ENCODE peak calls at places on chromosome 6, in eight cellular contexts. M is endothelial cell, A is astrocyte of the spinal cord, Z is HCT116, E is GM10248, K is heart left ventricle, N is glutamatergic neuron, G is choroid plexus epithelial cell. H is an unnamed sample.

GRCh38 chr6:52416629-52417151 is 3.5 kb upstream of the EFHC1 start:
- DNase-seq in M (peak; percentile 60), A (peak; percentile 71), Z (peak; percentile 77), E (peak; percentile 53), K (peak; percentile 26), N (no peak), G (peak; percentile 72), H (peak; percentile 53)

GRCh38 chr6:110180228-110181008 is at the start of gene CDC40:
- DNase-seq in M (peak; percentile 43), A (no peak), Z (no peak), E (peak; percentile 67), K (peak; percentile 62), N (peak; percentile 50), G (no peak), H (no peak)

GRCh38 chr6:130870179-130870881 is 43.1 kb downstream of the SMLR1 start:
- DNase-seq in M (no peak), A (no peak), Z (no peak), E (no peak), K (no peak), N (no peak), G (no peak), H (no peak)

GRCh38 chr6:168331058-168331457 is 11.5 kb upstream of the DACT2 start:
- DNase-seq in M (no peak), A (no peak), Z (no peak), E (no peak), K (no peak), N (no peak), G (no peak), H (no peak)

GRCh38 chr6:37354526-37355384 is 972 bp downstream of the RNF8 start:
- DNase-seq in M (peak; percentile 33), A (no peak), Z (no peak), E (peak; percentile 48), K (no peak), N (peak; percentile 41), G (peak; percentile 13), H (peak; percentile 4)

GRCh38 chr6:140185991-140186390 is 811.5 kb upstream of the CITED2 start:
- DNase-seq in M (no peak), A (no peak), Z (no peak), E (no peak), K (no peak), N (no peak), G (no peak), H (no peak)

GRCh38 chr6:79544939-79545450 is 7.8 kb upstream of the LCA5 start:
- DNase-seq in M (peak; percentile 78), A (peak; percentile 99), Z (peak; percentile 97), E (peak; percentile 77), K (peak; percentile 66), N (peak; percentile 66), G (peak; percentile 100), H (peak; percentile 94)

GRCh38 chr6:105484238-105485161 is 81.6 kb upstream of the PREP start:
- DNase-seq in M (no peak), A (peak; percentile 66), Z (peak; percentile 42), E (peak; percentile 22), K (no peak), N (no peak), G (peak; percentile 64), H (no peak)

GRCh38 chr6:148177589-148178233 is 164.9 kb upstream of the SASH1 start:
- DNase-seq in M (peak; percentile 71), A (peak; percentile 60), Z (peak; percentile 31), E (peak; percentile 22), K (peak; percentile 57), N (peak; percentile 64), G (peak; percentile 70), H (peak; percentile 20)

GRCh38 chr6:101633081-101633480 is 239.6 kb downstream of the GRIK2 start:
- DNase-seq in M (no peak), A (no peak), Z (no peak), E (no peak), K (no peak), N (no peak), G (no peak), H (no peak)

GRCh38 chr6:583639-584038 is 73.3 kb downstream of the HUS1B start:
- DNase-seq in M (no peak), A (no peak), Z (no peak), E (no peak), K (no peak), N (peak; percentile 57), G (no peak), H (no peak)

GRCh38 chr6:43495409-43495941 is 14.7 kb downstream of the LRRC73 start:
- DNase-seq in M (no peak), A (no peak), Z (no peak), E (no peak), K (no peak), N (no peak), G (no peak), H (no peak)
- TF ChIP-seq CTCF in M (peak; percentile 18), A (peak; percentile 30), Z (peak; percentile 52), E (no peak), K (no peak), N (no peak), G (peak; percentile 33), H (peak; percentile 8)

DNA sequence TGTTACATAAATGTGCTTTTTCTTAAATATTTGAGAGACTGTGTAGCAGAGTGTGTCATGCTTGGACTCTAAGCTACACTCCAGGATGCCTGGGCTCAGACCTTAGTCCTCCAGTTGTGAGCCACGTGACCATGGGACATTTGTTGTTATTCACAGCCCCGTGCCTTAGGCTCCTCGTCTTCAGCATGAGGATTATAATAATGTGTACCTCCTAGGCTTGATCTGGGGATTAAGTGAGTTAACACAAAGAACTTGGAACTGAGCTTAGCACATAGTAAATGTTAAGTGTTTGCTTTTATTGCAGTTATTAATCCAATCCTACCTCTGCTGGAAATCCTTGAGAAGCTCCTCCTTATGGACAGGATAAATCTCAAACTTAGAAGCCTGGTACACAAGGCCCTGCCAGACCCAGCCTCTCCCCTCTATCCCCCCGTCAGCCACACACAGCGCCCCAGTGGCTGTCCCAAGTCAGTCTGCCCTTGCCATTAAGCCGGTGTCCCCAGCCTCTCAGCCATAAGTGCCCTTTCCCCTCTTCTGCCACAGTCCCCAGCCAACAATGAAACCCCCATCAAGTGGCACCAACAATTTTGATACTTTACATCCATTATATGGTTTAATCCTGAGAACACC is 177.5 kb downstream of the TMEM242 start:
- DNase-seq in M (no peak), A (peak; percentile 21), Z (no peak), E (no peak), K (no peak), N (no peak), G (peak; percentile 53), H (no peak)
- TF ChIP-seq CTCF in M (no peak), A (no peak), Z (no peak), E (no peak), K (no peak), N (no peak), G (no peak), H (no peak)

GRCh38 chr6:169830876-169831275 is 79.5 kb downstream of the ERMARD start:
- DNase-seq in M (no peak), A (no peak), Z (no peak), E (no peak), K (no peak), N (no peak), G (no peak), H (no peak)
- TF ChIP-seq CTCF in M (no peak), A (no peak), Z (no peak), E (no peak), K (no peak), N (no peak), G (no peak), H (no peak)

GRCh38 chr6:43506171-43506570 is 4.0 kb downstream of the LRRC73 start:
- DNase-seq in M (no peak), A (no peak), Z (no peak), E (no peak), K (no peak), N (no peak), G (no peak), H (no peak)

GRCh38 chr6:43504756-43505593 is 5.2 kb downstream of the LRRC73 start:
- DNase-seq in M (no peak), A (no peak), Z (no peak), E (no peak), K (no peak), N (no peak), G (no peak), H (no peak)

GRCh38 chr6:43506667-43507471 is 3.3 kb downstream of the LRRC73 start:
- DNase-seq in M (peak; percentile 87), A (peak; percentile 81), Z (peak; percentile 75), E (peak; percentile 86), K (peak; percentile 80), N (peak; percentile 83), G (peak; percentile 88), H (peak; percentile 56)

GRCh38 chr6:43503443-43503842 is 6.7 kb downstream of the LRRC73 start:
- DNase-seq in M (no peak), A (no peak), Z (no peak), E (no peak), K (no peak), N (no peak), G (no peak), H (no peak)

DNA sequence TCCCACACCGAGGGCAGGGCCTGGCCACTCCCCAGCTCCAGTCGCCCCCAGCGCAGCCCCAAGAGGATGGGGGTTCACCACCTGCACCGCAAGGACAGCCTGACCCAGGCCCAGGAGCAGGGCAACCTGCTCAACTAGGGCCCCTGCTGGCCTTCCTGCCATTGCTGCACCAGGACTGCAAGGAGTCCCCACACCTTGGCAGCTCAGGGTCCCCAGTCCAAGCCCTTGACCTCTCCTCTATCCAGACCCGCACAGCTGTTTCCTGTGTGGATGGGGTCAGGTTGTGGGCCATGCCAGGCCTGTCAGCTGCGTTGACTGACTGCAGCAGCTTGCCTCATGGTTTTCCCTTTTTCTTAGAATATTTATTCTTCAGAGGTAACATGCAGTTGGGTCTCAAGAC is 4.4 kb downstream of the LRRC73 start:
- DNase-seq in M (no peak), A (no peak), Z (no peak), E (no peak), K (no peak), N (no peak), G (no peak), H (no peak)
- TF ChIP-seq CTCF in M (no peak), A (no peak), Z (no peak), E (no peak), K (no peak), N (no peak), G (no peak), H (no peak)